ENCODE peak calls at places on chromosomes 13 and 19, in five cellular contexts. H is colonic mucosa, G is H9, L is suprapubic skin, Z is brain microvascular endothelial cell. K is an unnamed sample. For H3K27me3, the result is how much of the 10 kb centered on the place peaks cover.

GRCh38 chr13:108102771-108103170 is 112.6 kb downstream of the LIG4 start:
- DNase-seq in Z (no peak), L (no peak), G (no peak), H (no peak), K (no peak)

GRCh38 chr13:57633141-57633949 is 1.8 kb downstream of the PCDH17 start:
- DNase-seq in H (no peak), Z (no peak), G (peak), L (no peak), K (peak)

GRCh38 chr19:33621811-33622504 is at the start of gene CHST8:
- DNase-seq in G (peak), Z (no peak), H (peak), L (no peak), K (peak)

GRCh38 chr19:1266818-1267440 is 2.2 kb upstream of the CIRBP start:
- DNase-seq in L (no peak), H (peak), G (peak), Z (no peak), K (peak)

GRCh38 chr19:8307400-8307964 is 676 bp downstream of the CD320 start:
- DNase-seq in L (peak), H (peak), Z (no peak), G (no peak), K (peak)

GRCh38 chr13:46158983-46159382 is 23.0 kb downstream of the LCP1 start:
- DNase-seq in L (no peak), H (no peak), Z (no peak), G (no peak), K (no peak)

GRCh38 chr19:47183579-47183978 is 47.4 kb downstream of the BBC3 start:
- DNase-seq in L (no peak), G (no peak), Z (no peak), H (no peak), K (no peak)

GRCh38 chr19:44800461-44800860 is 8.4 kb upstream of the BCAM start:
- DNase-seq in L (peak), G (peak), H (peak), Z (peak), K (peak)

GRCh38 chr19:35533822-35534521 is 716 bp downstream of the GAPDHS start:
- DNase-seq in Z (no peak), L (no peak), G (peak), H (no peak), K (peak)

GRCh38 chr19:16888629-16889371 is at the start of gene F2RL3:
- DNase-seq in G (no peak), H (peak), L (peak), Z (peak), K (peak)

GRCh38 chr13:106534844-106535551 is 464 bp downstream of the EFNB2 start:
- DNase-seq in H (no peak), Z (no peak), L (peak), G (no peak), K (no peak)

GRCh38 chr13:20582026-20582425 is 15.1 kb downstream of the IFT88 start:
- DNase-seq in G (no peak), L (no peak), H (no peak), Z (no peak), K (no peak)

GRCh38 chr13:110887242-110887954 is 27.5 kb downstream of the ANKRD10 start:
- DNase-seq in L (no peak), Z (no peak), G (no peak), H (no peak), K (no peak)

GRCh38 chr19:45766919-45767346 is 2.1 kb downstream of the SIX5 start:
- DNase-seq in H (no peak), Z (no peak), G (no peak), L (no peak), K (peak)

GRCh38 chr19:39996218-39996810 is 546 bp upstream of the ZNF546 start:
- DNase-seq in H (no peak), L (no peak), Z (peak), G (no peak), K (peak)

GRCh38 chr19:15524781-15525180 is 16.5 kb downstream of the CYP4F22 start:
- DNase-seq in Z (no peak), H (no peak), G (no peak), L (no peak), K (no peak)

GRCh38 chr19:49861127-49861526 is 6.2 kb downstream of the PNKP start:
- DNase-seq in H (no peak), L (peak), G (peak), Z (no peak), K (peak)
- H3K27ac ChIP-seq in H (no peak), L (peak), G (no peak), Z (no peak), K (peak)

DNA sequence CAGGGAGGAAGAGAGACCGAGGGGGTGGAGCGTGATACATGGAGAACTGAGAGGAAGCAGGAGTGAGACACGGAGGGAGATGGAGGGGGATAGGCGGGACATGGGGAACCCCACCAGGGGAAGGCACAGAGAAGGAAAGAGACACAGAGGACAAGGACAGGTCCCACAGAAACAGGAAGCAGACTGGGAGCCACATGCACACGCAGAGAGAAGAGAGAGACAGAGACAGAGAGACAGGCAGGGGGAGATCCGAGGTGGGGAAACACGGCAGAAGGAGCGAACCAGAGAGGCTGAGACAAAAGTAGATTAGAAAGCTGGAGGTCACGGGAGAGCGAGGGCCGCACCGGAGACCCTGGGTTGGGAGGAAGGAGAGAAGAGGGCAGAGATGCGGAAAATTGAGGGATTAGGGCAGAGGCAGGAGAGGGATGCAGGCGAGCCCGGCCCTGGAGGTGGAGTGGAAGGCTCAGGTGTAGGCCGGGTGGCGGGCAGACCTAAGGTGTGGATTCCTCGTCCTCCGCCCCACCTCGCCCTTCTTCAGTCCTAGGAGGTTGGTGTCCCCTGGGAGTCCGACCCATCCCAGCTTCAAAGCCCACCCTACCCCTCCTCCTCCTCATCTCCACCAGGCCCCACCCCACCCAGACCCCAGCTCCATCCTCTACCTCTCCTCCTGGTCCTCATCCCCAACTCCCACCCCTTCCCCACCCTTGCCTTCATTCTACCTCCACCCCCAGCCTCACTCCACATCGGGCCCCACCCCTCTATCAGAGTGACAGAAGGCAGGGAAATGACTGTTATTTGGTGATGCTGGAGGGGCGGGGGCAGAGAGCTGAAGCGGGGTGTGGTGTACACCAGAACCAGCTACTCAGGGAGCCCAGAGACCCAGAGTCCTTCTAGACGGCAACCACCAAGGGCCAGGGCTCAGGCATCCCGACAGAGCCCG is 6.7 kb downstream of the ERFL start:
- DNase-seq in Z (no peak), G (no peak), H (no peak), L (no peak), K (no peak)
- H3K27me3 ChIP-seq in Z (half or more), G (half or more), H (under half), L (half or more), K (under half)

GRCh38 chr13:79423801-79424642 is 18.0 kb upstream of the RBM26 start:
- DNase-seq in G (no peak), H (no peak), Z (no peak), L (no peak), K (no peak)
- TF ChIP-seq CTCF in G (peak), H (peak), Z (peak), L (peak), K (peak)

DNA sequence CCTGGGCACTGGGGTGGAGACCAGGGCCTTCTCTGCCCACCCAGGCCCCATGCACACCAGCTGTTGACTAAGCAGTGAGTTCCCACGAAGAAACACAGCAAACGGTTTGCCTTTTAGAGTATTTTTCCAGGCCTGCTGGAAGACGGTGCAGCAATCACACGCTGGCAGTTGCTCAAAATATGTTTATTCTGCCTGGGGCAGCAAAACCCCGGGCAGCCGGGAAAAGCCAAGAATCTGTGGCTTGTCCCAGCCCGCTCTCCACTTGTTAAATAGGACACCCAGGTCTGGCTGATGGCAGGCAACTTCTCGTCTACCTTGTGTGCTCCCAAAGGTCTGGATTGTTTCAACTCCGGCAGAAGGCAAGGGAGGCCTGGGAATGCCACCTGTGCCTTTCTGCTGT is 40.8 kb downstream of the GGACT start:
- DNase-seq in L (no peak), Z (no peak), G (no peak), H (no peak), K (peak)
- H3K27ac ChIP-seq in L (peak), Z (no peak), G (no peak), H (no peak), K (peak)

GRCh38 chr19:32268381-32268780 is 77.0 kb upstream of the ZNF507 start:
- DNase-seq in L (no peak), Z (no peak), H (no peak), G (no peak), K (no peak)

GRCh38 chr19:32266453-32266852 is 79.0 kb upstream of the ZNF507 start:
- DNase-seq in G (no peak), Z (no peak), L (no peak), H (no peak), K (no peak)

GRCh38 chr19:32265991-32266390 is 79.4 kb upstream of the ZNF507 start:
- DNase-seq in H (no peak), G (no peak), L (no peak), Z (no peak), K (no peak)

GRCh38 chr19:32269831-32270230 is 75.6 kb upstream of the ZNF507 start:
- DNase-seq in G (no peak), Z (no peak), H (no peak), L (no peak), K (no peak)

GRCh38 chr19:32264568-32264967 is 80.8 kb upstream of the ZNF507 start:
- DNase-seq in H (no peak), Z (no peak), G (no peak), L (no peak), K (no peak)
- H3K27me3 ChIP-seq in H (under half), Z (under half), G (under half), L (under half), K (under half)